ENCODE peak calls at places on chromosomes 3 and 15, in nine cellular contexts. G, O, K, C, S, V, W, B and M are unnamed samples.

GRCh38 chr3:45021524-45021923 is 4.6 kb upstream of the CLEC3B start:
- DNase-seq in G (no peak), O (peak; percentile 81), K (peak; percentile 79), C (no peak), S (no peak), V (peak; percentile 73), W (no peak), B (peak; percentile 29), M (peak; percentile 64)

GRCh38 chr15:69056365-69056764 is 41.9 kb downstream of the NOX5 start:
- DNase-seq in G (no peak), O (no peak), K (no peak), C (no peak), S (no peak), V (no peak), W (no peak), B (no peak), M (no peak)

GRCh38 chr15:94029495-94029894 is 201.9 kb upstream of the MCTP2 start:
- DNase-seq in G (no peak), O (no peak), K (no peak), C (no peak), S (no peak), V (no peak), W (peak; percentile 83), B (no peak), M (no peak)

GRCh38 chr15:32888221-32888761 is 170.5 kb downstream of the GREM1 start:
- DNase-seq in G (no peak), O (no peak), K (no peak), C (no peak), S (no peak), V (no peak), W (peak; percentile 38), B (no peak), M (no peak)

GRCh38 chr15:71397377-71397776 is 282.1 kb downstream of the THSD4 start:
- DNase-seq in G (no peak), O (no peak), K (no peak), C (no peak), S (no peak), V (no peak), W (no peak), B (no peak), M (no peak)

GRCh38 chr3:62758296-62759066 is 116.7 kb downstream of the CADPS start:
- DNase-seq in G (no peak), O (no peak), K (no peak), C (no peak), S (no peak), V (no peak), W (peak; percentile 14), B (no peak), M (no peak)

GRCh38 chr3:117101697-117102096 is 392.1 kb downstream of the TUSC7 start:
- DNase-seq in G (no peak), O (no peak), K (no peak), C (no peak), S (no peak), V (no peak), W (no peak), B (no peak), M (no peak)

GRCh38 chr15:69568621-69569020 is 116.0 kb downstream of the RPLP1 start:
- DNase-seq in G (no peak), O (no peak), K (no peak), C (no peak), S (no peak), V (no peak), W (peak; percentile 88), B (no peak), M (peak; percentile 63)

GRCh38 chr3:103785537-103785936 is 1350.7 kb downstream of the ZPLD1 start:
- DNase-seq in G (no peak), O (no peak), K (no peak), C (no peak), S (no peak), V (no peak), W (no peak), B (no peak), M (no peak)

GRCh38 chr3:87422333-87422732 is 145.9 kb upstream of the POU1F1 start:
- DNase-seq in G (no peak), O (no peak), K (no peak), C (no peak), S (no peak), V (no peak), W (no peak), B (no peak), M (no peak)

GRCh38 chr15:100048736-100049135 is 293.0 kb downstream of the ADAMTS17 start:
- DNase-seq in G (no peak), O (no peak), K (no peak), C (no peak), S (no peak), V (no peak), W (no peak), B (no peak), M (no peak)

GRCh38 chr15:68524753-68525584 is 53.8 kb upstream of the CORO2B start:
- DNase-seq in G (no peak), O (no peak), K (no peak), C (no peak), S (no peak), V (no peak), W (peak; percentile 89), B (no peak), M (no peak)

GRCh38 chr3:4306860-4307259 is 3.7 kb downstream of the SETMAR start:
- DNase-seq in G (peak; percentile 30), O (no peak), K (no peak), C (no peak), S (no peak), V (no peak), W (peak; percentile 17), B (no peak), M (no peak)

DNA sequence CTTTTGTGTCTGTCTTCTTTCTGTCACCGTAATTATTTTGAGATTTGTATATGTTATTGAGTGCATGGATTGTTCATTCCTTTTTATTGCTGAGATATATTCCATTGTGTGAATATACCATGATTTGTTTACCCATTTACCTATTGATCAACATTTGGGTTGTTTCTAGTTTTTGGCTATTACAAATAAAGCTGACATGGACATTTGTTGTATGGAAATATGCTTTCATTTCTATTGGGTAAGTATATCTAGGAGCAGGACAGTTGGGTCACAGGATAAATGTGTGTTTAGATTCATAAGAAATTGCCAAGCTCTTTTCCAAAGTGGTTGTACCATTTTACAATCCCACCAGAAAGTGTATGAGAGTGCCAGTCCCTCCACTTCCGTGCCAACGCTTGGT is 51.2 kb downstream of the PFN2 start:
- DNase-seq in G (no peak), O (no peak), K (no peak), C (no peak), S (no peak), V (no peak), W (no peak), B (no peak), M (no peak)
- H3K27ac ChIP-seq in G (no peak overlapping the region), O (no peak overlapping the region), K (no peak overlapping the region), C (no peak overlapping the region), S (no peak overlapping the region), V (no peak overlapping the region), W (no peak overlapping the region), B (no peak overlapping the region), M (no peak overlapping the region)

GRCh38 chr3:172293093-172293492 is 155.2 kb downstream of the GHSR start:
- DNase-seq in G (no peak), O (no peak), K (no peak), C (no peak), S (no peak), V (no peak), W (no peak), B (no peak), M (no peak)

GRCh38 chr3:172292422-172292821 is 155.8 kb downstream of the GHSR start:
- DNase-seq in G (no peak), O (no peak), K (no peak), C (no peak), S (no peak), V (no peak), W (no peak), B (no peak), M (no peak)

GRCh38 chr3:172289583-172289982 is 158.7 kb downstream of the GHSR start:
- DNase-seq in G (no peak), O (no peak), K (peak; percentile 45), C (no peak), S (no peak), V (peak; percentile 51), W (no peak), B (no peak), M (peak; percentile 65)

GRCh38 chr3:172290457-172290856 is 157.8 kb downstream of the GHSR start:
- DNase-seq in G (no peak), O (no peak), K (no peak), C (no peak), S (no peak), V (no peak), W (no peak), B (no peak), M (no peak)

GRCh38 chr3:172291650-172292049 is 156.6 kb downstream of the GHSR start:
- DNase-seq in G (no peak), O (no peak), K (no peak), C (no peak), S (no peak), V (no peak), W (no peak), B (no peak), M (no peak)
- H3K36me3 ChIP-seq in G (no peaks in the 10 kb centered on the region), O (peaks cover 27% of the 10 kb centered on the region), K (no peaks in the 10 kb centered on the region), C (no peaks in the 10 kb centered on the region), S (no peaks in the 10 kb centered on the region), V (peaks cover 51% of the 10 kb centered on the region), W (peaks cover 6% of the 10 kb centered on the region), B (no peaks in the 10 kb centered on the region), M (no peaks in the 10 kb centered on the region)

DNA sequence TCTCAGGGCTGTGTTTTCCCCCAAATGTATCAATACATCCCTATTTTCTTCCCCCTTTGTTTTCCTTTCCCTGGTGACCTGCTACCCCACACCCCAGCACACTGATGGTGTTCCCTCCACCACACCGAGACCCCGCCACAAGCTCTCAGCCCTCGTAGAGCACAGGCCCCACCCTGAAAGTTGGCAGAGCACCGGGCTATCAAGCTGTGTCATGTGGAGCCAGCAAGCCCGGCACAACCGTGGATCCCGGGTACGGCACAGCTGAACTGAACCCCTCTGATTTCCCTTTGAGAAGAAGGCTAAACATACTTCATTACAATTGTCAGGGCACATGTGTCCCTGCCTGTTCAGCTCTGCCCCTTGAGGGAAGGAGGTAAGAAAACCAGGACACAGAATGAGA is 69.9 kb downstream of the LRIG1 start:
- DNase-seq in G (no peak), O (no peak), K (no peak), C (no peak), S (no peak), V (no peak), W (no peak), B (no peak), M (no peak)
- H3K4me1 ChIP-seq in G (peaks cover 11% of the 10 kb centered on the region), O (peaks cover 95% of the 10 kb centered on the region), K (peaks cover 53% of the 10 kb centered on the region), C (no peaks in the 10 kb centered on the region), S (no peaks in the 10 kb centered on the region), V (peaks cover 96% of the 10 kb centered on the region), W (peaks cover 24% of the 10 kb centered on the region), B (peaks cover 15% of the 10 kb centered on the region), M (peaks cover 5% of the 10 kb centered on the region)

DNA sequence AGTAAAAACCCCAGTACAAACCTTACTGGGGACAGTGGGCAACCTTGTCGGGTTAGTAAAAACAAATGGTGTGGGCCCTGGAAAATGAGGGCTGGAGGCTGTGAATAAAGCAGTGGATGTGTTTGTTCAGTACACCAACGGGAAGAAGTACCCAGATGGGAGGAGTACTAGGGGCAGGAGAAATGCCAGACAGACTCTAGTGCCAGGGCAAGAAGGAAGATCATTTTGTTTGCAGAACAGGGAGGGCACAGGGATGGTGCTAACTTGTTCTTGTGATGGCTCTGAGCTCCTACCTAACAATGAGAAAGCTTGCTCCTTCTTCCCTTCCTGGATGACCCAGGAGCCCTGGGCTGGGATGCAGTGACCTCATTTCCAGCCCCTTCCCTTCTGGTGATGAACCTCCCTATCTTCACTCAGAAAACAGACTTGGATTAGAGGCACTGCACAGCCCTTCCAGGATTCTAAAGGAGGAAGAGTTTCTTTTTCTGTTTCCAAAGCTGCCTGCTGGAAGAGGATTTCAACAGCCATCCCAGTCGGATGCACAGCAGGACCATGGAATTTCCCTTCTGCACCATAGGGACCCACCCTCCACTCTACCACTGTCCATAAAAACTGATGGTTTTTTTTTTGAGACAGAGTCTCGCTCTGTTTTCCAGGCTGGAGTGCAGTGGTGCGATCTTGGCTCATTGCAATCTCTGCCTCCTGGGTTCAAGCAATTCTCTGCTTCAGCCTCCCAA is 6.1 kb downstream of the RASSF1 start:
- DNase-seq in G (peak; percentile 77), O (no peak), K (no peak), C (no peak), S (no peak), V (no peak), W (no peak), B (no peak), M (no peak)
- H3K27ac ChIP-seq in G (peak overlapping the region; percentile 95), O (peak overlapping the region; percentile 95), K (peak overlapping the region; percentile 98), C (peak overlapping the region; percentile 99), S (peak overlapping the region; percentile 51), V (peak overlapping the region; percentile 100), W (peak overlapping the region; percentile 97), B (no peak overlapping the region), M (no peak overlapping the region)